ENCODE peak calls at places on chromosome 2, in four cellular contexts. W is non-pigmented ciliary epithelial cell, C is body of pancreas, V is frontal cortex. R is an unnamed sample.

GRCh38 chr2:64838817-64839216 is 150.4 kb upstream of the SLC1A4 start:
- DNase-seq in W (no peak), C (peak), V (no peak), R (no peak)

GRCh38 chr2:46174559-46175170 is 122.5 kb upstream of the EPAS1 start:
- DNase-seq in W (no peak), C (no peak), V (no peak), R (no peak)

GRCh38 chr2:222610746-222611145 is 45.1 kb downstream of the FARSB start:
- DNase-seq in W (no peak), C (no peak), V (no peak), R (no peak)

GRCh38 chr2:39135678-39136259 is 14.9 kb upstream of the SOS1 start:
- DNase-seq in W (no peak), C (no peak), V (no peak), R (no peak)

GRCh38 chr2:217529271-217529670 is 473.5 kb downstream of the TNS1 start:
- DNase-seq in W (no peak), C (no peak), V (no peak), R (no peak)

GRCh38 chr2:166984797-166985196 is 96.5 kb downstream of the XIRP2 start:
- DNase-seq in W (no peak), C (no peak), V (no peak), R (no peak)

GRCh38 chr2:183028108-183028507 is 10.1 kb downstream of the NCKAP1 start:
- DNase-seq in W (no peak), C (no peak), V (no peak), R (no peak)

GRCh38 chr2:237307495-237307894 is 106.5 kb downstream of the COL6A3 start:
- DNase-seq in W (no peak), C (no peak), V (no peak), R (no peak)

GRCh38 chr2:100180503-100180902 is 38.1 kb upstream of the AFF3 start:
- DNase-seq in W (no peak), C (no peak), V (no peak), R (no peak)

GRCh38 chr2:40434638-40435296 is 17.1 kb downstream of the SLC8A1 start:
- DNase-seq in W (peak), C (no peak), V (no peak), R (no peak)

GRCh38 chr2:121196132-121196848 is 88.7 kb downstream of the TFCP2L1 start:
- DNase-seq in W (no peak), C (no peak), V (no peak), R (peak)

GRCh38 chr2:102748107-102748506 is 13.7 kb upstream of the TMEM182 start:
- DNase-seq in W (no peak), C (no peak), V (no peak), R (no peak)

GRCh38 chr2:26609839-26610277 is 31.3 kb downstream of the CIB4 start:
- DNase-seq in W (no peak), C (peak), V (no peak), R (no peak)

GRCh38 chr2:224938670-224939309 is 103.5 kb downstream of the DOCK10 start:
- DNase-seq in W (peak), C (no peak), V (no peak), R (no peak)

GRCh38 chr2:51290725-51291124 is 258.8 kb upstream of the NRXN1 start:
- DNase-seq in W (peak), C (no peak), V (no peak), R (no peak)

GRCh38 chr2:43318791-43319190 is 92.4 kb upstream of the ZFP36L2 start:
- DNase-seq in W (no peak), C (no peak), V (no peak), R (no peak)

GRCh38 chr2:235614900-235615712 is 121.3 kb downstream of the AGAP1 start:
- DNase-seq in W (no peak), C (peak), V (peak), R (no peak)

GRCh38 chr2:204635478-204635877 is 90.2 kb downstream of the PARD3B start:
- DNase-seq in W (no peak), C (no peak), V (no peak), R (no peak)

GRCh38 chr2:69384618-69385081 is 2.4 kb downstream of the GFPT1 start:
- DNase-seq in W (no peak), C (no peak), V (no peak), R (no peak)

GRCh38 chr2:55112229-55113016 is 62.2 kb upstream of the RTN4 start:
- DNase-seq in W (no peak), C (peak), V (no peak), R (no peak)

GRCh38 chr2:240995041-240995960 is 3.1 kb upstream of the SNED1 start:
- DNase-seq in W (no peak), C (peak), V (no peak), R (no peak)

GRCh38 chr2:218065239-218066006 is 3.6 kb upstream of the RUFY4 start:
- DNase-seq in W (no peak), C (no peak), V (no peak), R (no peak)